ENCODE peak calls at places on chromosomes 13 and 19, in ten cellular contexts. D is stomach, S is gastrocnemius medialis, N is ovary, L is uterus, O is GM12878, J is Peyer's patch, Y is body of pancreas, A is tibial nerve, B is breast epithelium. P is an unnamed sample.
A peak's percentile ranks its signal among the peaks of the same experiment; 100 is the strongest.

GRCh38 chr19:44741841-44742352 is 6.6 kb upstream of the BCL3 start:
- DNase-seq in D (peak; percentile 98), S (peak; percentile 100), N (peak; percentile 99), L (peak; percentile 99), O (no peak), J (peak; percentile 98), Y (peak; percentile 98), A (peak; percentile 95), B (peak; percentile 97), P (peak; percentile 98)

GRCh38 chr13:75321084-75321483 is 160.9 kb downstream of the TBC1D4 start:
- DNase-seq in D (no peak), S (no peak), N (no peak), L (no peak), O (no peak), J (no peak), Y (no peak), A (no peak), B (no peak), P (no peak)

GRCh38 chr19:6800991-6801396 is 28.5 kb downstream of the VAV1 start:
- DNase-seq in D (no peak), S (no peak), N (no peak), L (no peak), O (no peak), J (no peak), Y (no peak), A (no peak), B (no peak), P (no peak)

GRCh38 chr13:30159446-30159839 is 147.9 kb downstream of the KATNAL1 start:
- DNase-seq in D (no peak), S (no peak), N (no peak), L (no peak), O (no peak), J (peak; percentile 5), Y (no peak), A (no peak), B (no peak), P (no peak)

GRCh38 chr19:5960005-5961001 is 17.6 kb downstream of the RANBP3 start:
- DNase-seq in D (no peak), S (no peak), N (no peak), L (no peak), O (no peak), J (no peak), Y (peak; percentile 57), A (no peak), B (no peak), P (no peak)

GRCh38 chr13:43953370-43953769 is 73.7 kb downstream of the LACC1 start:
- DNase-seq in D (no peak), S (no peak), N (no peak), L (no peak), O (no peak), J (no peak), Y (no peak), A (no peak), B (no peak), P (no peak)

GRCh38 chr13:50626031-50626643 is 217.4 kb downstream of the DLEU7 start:
- DNase-seq in D (no peak), S (no peak), N (no peak), L (no peak), O (no peak), J (no peak), Y (no peak), A (no peak), B (no peak), P (no peak)

GRCh38 chr19:43078311-43078710 is 4.2 kb downstream of the PSG2 start:
- DNase-seq in D (no peak), S (no peak), N (no peak), L (no peak), O (no peak), J (no peak), Y (no peak), A (no peak), B (no peak), P (no peak)

GRCh38 chr19:5665781-5666513 is 14.4 kb downstream of the MICOS13 start:
- DNase-seq in D (no peak), S (no peak), N (no peak), L (no peak), O (peak; percentile 20), J (no peak), Y (no peak), A (no peak), B (no peak), P (no peak)

GRCh38 chr19:2983351-2984195 is 6.2 kb downstream of the TLE6 start:
- DNase-seq in D (no peak), S (peak; percentile 53), N (peak; percentile 77), L (peak; percentile 77), O (no peak), J (no peak), Y (peak; percentile 58), A (peak; percentile 37), B (no peak), P (peak; percentile 94)

GRCh38 chr13:98839826-98840769 is 87.6 kb upstream of the SLC15A1 start:
- DNase-seq in D (peak; percentile 62), S (no peak), N (peak; percentile 56), L (peak; percentile 38), O (no peak), J (peak; percentile 70), Y (peak; percentile 55), A (peak; percentile 33), B (no peak), P (no peak)

GRCh38 chr13:38202730-38203129 is 146.9 kb upstream of the UFM1 start:
- DNase-seq in D (no peak), S (no peak), N (no peak), L (no peak), O (no peak), J (no peak), Y (no peak), A (no peak), B (no peak), P (no peak)

GRCh38 chr13:33764716-33765115 is 53.2 kb upstream of the RFC3 start:
- DNase-seq in D (no peak), S (no peak), N (no peak), L (no peak), O (no peak), J (no peak), Y (no peak), A (no peak), B (no peak), P (peak; percentile 22)

GRCh38 chr13:45615501-45616101 is at the start of gene ERICH6B:
- DNase-seq in D (no peak), S (no peak), N (peak; percentile 19), L (peak; percentile 17), O (no peak), J (no peak), Y (no peak), A (no peak), B (no peak), P (no peak)

GRCh38 chr13:98004107-98004506 is 50.6 kb downstream of the IPO5 start:
- DNase-seq in D (no peak), S (no peak), N (no peak), L (no peak), O (no peak), J (no peak), Y (no peak), A (no peak), B (no peak), P (no peak)

DNA sequence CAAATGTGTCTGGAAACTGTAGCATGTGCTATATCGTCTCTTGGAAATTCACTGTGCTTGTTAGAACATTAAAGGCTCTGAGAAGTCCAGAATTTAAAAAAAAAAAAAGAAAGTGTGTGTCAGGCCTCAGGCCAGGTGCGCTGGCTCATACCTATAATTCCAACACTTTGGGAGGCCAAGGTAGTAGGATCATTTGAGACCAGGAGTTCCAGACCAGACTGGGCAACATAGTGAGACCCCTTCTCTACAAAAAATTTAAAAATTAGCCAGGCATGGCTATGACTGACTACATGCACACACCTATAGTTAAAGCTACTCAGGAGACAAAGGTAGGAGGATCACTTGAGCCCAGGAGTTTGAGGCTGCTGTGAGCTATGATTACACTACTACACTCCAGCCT is 4.9 kb downstream of the HNRNPUL1 start:
- DNase-seq in D (no peak), S (no peak), N (no peak), L (no peak), O (no peak), J (no peak), Y (no peak), A (no peak), B (no peak), P (no peak)
- TF ChIP-seq CTCF in D (no peak), S (no peak), N (no peak), L (no peak), O (no peak), J (no peak), Y (no peak), A (no peak), B (no peak), P (no peak)

DNA sequence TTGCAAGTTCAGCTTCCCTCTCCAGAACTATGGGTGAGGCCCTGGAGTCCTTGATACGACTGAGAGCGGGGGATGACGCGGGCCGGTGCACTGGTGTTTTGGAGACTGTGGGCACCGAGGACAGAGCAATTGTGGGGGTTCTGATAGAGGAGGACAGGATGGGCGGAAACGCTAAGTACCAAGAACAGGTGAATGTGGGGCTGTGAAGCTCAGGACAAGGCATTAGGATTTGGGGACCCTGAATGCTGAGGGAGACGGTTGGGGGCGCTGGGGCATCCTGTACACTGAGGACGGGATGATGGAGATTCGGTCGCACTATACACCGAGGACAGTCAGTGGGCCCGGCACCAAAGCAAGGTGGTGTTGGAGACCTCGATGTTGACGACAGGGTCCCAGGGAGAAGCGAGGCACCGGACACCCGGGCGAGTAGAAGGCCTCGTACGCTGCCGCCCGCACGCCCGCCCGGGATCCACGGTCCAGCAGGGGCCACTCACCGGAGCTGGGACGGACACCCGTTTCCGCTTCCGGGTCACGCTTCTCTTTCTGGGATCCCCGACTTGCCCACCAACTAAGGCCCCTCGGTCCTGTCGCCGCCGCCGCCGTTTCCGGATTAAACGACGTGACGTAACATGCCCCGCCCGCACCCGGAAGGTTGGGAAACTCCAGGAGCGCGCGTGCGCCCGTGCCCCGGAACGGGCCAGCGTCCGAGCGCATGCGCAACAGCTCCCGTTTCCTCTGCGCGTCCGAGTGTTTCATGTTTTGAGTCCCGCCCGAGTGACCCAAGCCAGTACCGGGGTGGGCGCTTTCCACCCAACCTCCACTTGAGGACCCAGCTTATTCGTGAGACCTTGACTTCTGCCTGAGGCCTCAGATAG is at the start of gene CHMP2A:
- DNase-seq in D (peak; percentile 99), S (peak; percentile 99), N (peak; percentile 99), L (peak; percentile 99), O (peak; percentile 85), J (peak; percentile 99), Y (peak; percentile 98), A (peak; percentile 98), B (peak; percentile 99), P (peak; percentile 97)
- TF ChIP-seq POLR2A in D (no peak), S (peak; percentile 84), N (peak; percentile 84), L (no peak), O (peak; percentile 89), J (peak; percentile 76), Y (peak; percentile 82), A (peak; percentile 73), B (peak; percentile 88), P (no peak)

DNA sequence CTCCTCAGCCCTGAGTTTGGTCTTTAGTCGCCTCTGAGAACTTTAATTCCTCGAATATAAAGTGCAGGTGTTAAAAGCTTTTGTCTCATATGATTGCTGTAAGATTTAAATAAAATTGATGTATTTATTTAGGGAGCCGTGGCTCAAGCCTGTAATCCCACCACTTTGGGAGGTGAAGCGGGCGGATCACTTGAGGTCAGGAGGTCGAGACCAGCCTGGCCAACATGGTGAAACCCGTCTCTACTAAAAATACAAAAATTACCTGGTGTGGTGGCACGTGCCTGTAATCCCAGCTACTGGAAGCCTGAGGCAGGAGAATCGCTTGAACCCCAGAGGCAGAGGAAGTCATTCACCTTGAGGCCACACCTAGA is 559 bp upstream of the SLC1A5 start:
- DNase-seq in D (no peak), S (no peak), N (no peak), L (no peak), O (no peak), J (no peak), Y (no peak), A (no peak), B (no peak), P (no peak)
- H3K4me3 ChIP-seq in D (peak overlapping the region; percentile 83), S (no peak overlapping the region), N (no peak overlapping the region), L (no peak overlapping the region), O (no peak overlapping the region), J (peak overlapping the region; percentile 90), Y (no peak overlapping the region), A (no peak overlapping the region), B (peak overlapping the region; percentile 95), P (no peak overlapping the region)

GRCh38 chr19:38917921-38918491 is 6.0 kb upstream of the CCER2 start:
- DNase-seq in D (no peak), S (no peak), N (no peak), L (no peak), O (no peak), J (peak; percentile 53), Y (no peak), A (no peak), B (no peak), P (no peak)
- TF ChIP-seq CTCF in D (no peak), S (no peak), N (no peak), L (no peak), O (no peak), J (peak; percentile 40), Y (no peak), A (no peak), B (no peak), P (no peak)